ENCODE peak calls at places on chromosomes 4 and X, in four cellular contexts. N is stimulated activated naive CD8-positive, alpha-beta T cell treated with anti-CD3 and anti-CD28 coated beads, Interleukin-15, Interleukin-2, amounts not matched to agents 100 U/mL and 50 U/mL, for 24 hours; B is SW480; P is stimulated activated CD8-positive, alpha-beta memory T cell treated with anti-CD3 and anti-CD28 coated beads, Interleukin-12 subunit alpha, Interleukin-12 subunit beta, amount 100 ng/mL, for 4 hours. H is an unnamed sample.
A peak's percentile ranks its signal among the peaks of the same experiment; 100 is the strongest.

GRCh38 chr4:74016068-74016467 is 17.6 kb upstream of the CXCL5 start:
- DNase-seq in N (no peak), B (no peak), P (no peak), H (no peak)

GRCh38 chr4:13561673-13562072 is 17.4 kb upstream of the NKX3-2 start:
- DNase-seq in N (no peak), B (no peak), P (no peak), H (peak; percentile 6)

GRCh38 chr4:22824091-22824490 is 131.4 kb downstream of the GBA3 start:
- DNase-seq in N (no peak), B (no peak), P (no peak), H (peak; percentile 84)

GRCh38 chr4:142405021-142405991 is 440.8 kb downstream of the INPP4B start:
- DNase-seq in N (peak; percentile 57), B (peak; percentile 66), P (no peak), H (peak; percentile 81)

GRCh38 chr4:41443340-41444079 is 94.4 kb upstream of the LIMCH1 start:
- DNase-seq in N (no peak), B (no peak), P (no peak), H (peak; percentile 67)

GRCh38 chrX:64198046-64198445 is 7.5 kb downstream of the AMER1 start:
- DNase-seq in N (no peak), B (no peak), P (no peak), H (no peak)

GRCh38 chrX:19674041-19674769 is 158.9 kb upstream of the MAP3K15 start:
- DNase-seq in N (no peak), B (peak; percentile 67), P (no peak), H (no peak)

GRCh38 chrX:111071542-111072277 is 24.3 kb upstream of the PAK3 start:
- DNase-seq in N (no peak), B (no peak), P (no peak), H (no peak)

GRCh38 chr4:65502151-65502691 is 168.1 kb downstream of the EPHA5 start:
- DNase-seq in N (no peak), B (no peak), P (no peak), H (no peak)

GRCh38 chrX:41167888-41168287 is 82.6 kb downstream of the USP9X start:
- DNase-seq in N (no peak), B (no peak), P (no peak), H (no peak)

GRCh38 chr4:92210906-92211305 is 92.9 kb upstream of the GRID2 start:
- DNase-seq in N (no peak), B (no peak), P (no peak), H (no peak)

GRCh38 chrX:18574591-18574990 is 97.3 kb downstream of the RS1 start:
- DNase-seq in N (no peak), B (no peak), P (no peak), H (no peak)

GRCh38 chrX:9598344-9598743 is 133.5 kb downstream of the TBL1X start:
- DNase-seq in N (no peak), B (no peak), P (no peak), H (no peak)

GRCh38 chr4:54513231-54513630 is 144.5 kb upstream of the KIT start:
- DNase-seq in N (no peak), B (no peak), P (no peak), H (no peak)

GRCh38 chr4:180456928-180457327 is 1786.3 kb upstream of the TENM3 start:
- DNase-seq in N (no peak), B (no peak), P (no peak), H (peak; percentile 7)

GRCh38 chr4:52588097-52588496 is 71.0 kb downstream of the USP46 start:
- DNase-seq in N (peak; percentile 19), B (peak; percentile 13), P (no peak), H (peak; percentile 17)

GRCh38 chr4:100581337-100581736 is 63.5 kb upstream of the EMCN start:
- DNase-seq in N (no peak), B (no peak), P (no peak), H (peak; percentile 64)

GRCh38 chrX:15679246-15679645 is 14.6 kb upstream of the CLTRN start:
- DNase-seq in N (no peak), B (no peak), P (no peak), H (no peak)

GRCh38 chr4:72357908-72358307 is 211.1 kb downstream of the ADAMTS3 start:
- DNase-seq in N (no peak), B (no peak), P (no peak), H (no peak)

GRCh38 chrX:111040377-111041017 is 55.5 kb upstream of the PAK3 start:
- DNase-seq in N (no peak), B (no peak), P (no peak), H (peak; percentile 70)

GRCh38 chr4:114015444-114015899 is 36.0 kb upstream of the ARSJ start:
- DNase-seq in N (no peak), B (no peak), P (no peak), H (peak; percentile 15)

GRCh38 chr4:125317526-125317880 is 2.7 kb downstream of the FAT4 start:
- DNase-seq in N (peak; percentile 5), B (no peak), P (no peak), H (peak; percentile 77)

GRCh38 chr4:3468154-3468553 is 5.0 kb downstream of the DOK7 start:
- DNase-seq in N (no peak), B (no peak), P (no peak), H (no peak)

GRCh38 chr4:125639182-125639621 is 324.4 kb downstream of the FAT4 start:
- DNase-seq in N (no peak), B (no peak), P (no peak), H (no peak)

GRCh38 chr4:95289028-95289634 is 259.6 kb downstream of the UNC5C start:
- DNase-seq in N (no peak), B (no peak), P (no peak), H (peak; percentile 84)

GRCh38 chr4:112889619-112890294 is 159.7 kb upstream of the ANK2 start:
- DNase-seq in N (no peak), B (no peak), P (no peak), H (no peak)

GRCh38 chr4:22932326-22932725 is 239.6 kb downstream of the GBA3 start:
- DNase-seq in N (no peak), B (no peak), P (no peak), H (no peak)

GRCh38 chrX:112803060-112803459 is 37.6 kb downstream of the AMOT start:
- DNase-seq in N (no peak), B (no peak), P (no peak), H (no peak)

GRCh38 chr4:143384381-143384994 is 47.8 kb downstream of the GAB1 start:
- DNase-seq in N (no peak), B (no peak), P (no peak), H (no peak)

GRCh38 chrX:9493936-9494335 is 29.1 kb downstream of the TBL1X start:
- DNase-seq in N (no peak), B (no peak), P (no peak), H (no peak)

GRCh38 chrX:135421932-135422809 is at the start of gene SMIM10L2A:
- DNase-seq in N (peak; percentile 8), B (peak; percentile 7), P (no peak), H (peak; percentile 74)

GRCh38 chr4:7240341-7240740 is 48.0 kb downstream of the SORCS2 start:
- DNase-seq in N (no peak), B (no peak), P (no peak), H (no peak)

GRCh38 chrX:57528670-57529255 is 63.0 kb upstream of the ZXDB start:
- DNase-seq in N (no peak), B (peak; percentile 34), P (no peak), H (peak; percentile 68)

GRCh38 chr4:164536829-164537228 is 217.1 kb upstream of the SMIM31 start:
- DNase-seq in N (no peak), B (no peak), P (no peak), H (peak; percentile 2)

GRCh38 chrX:109732780-109733657 is at the start of gene ACSL4:
- DNase-seq in N (peak; percentile 88), B (peak; percentile 73), P (peak; percentile 84), H (peak; percentile 92)

GRCh38 chrX:17024896-17025295 is 78.4 kb downstream of the REPS2 start:
- DNase-seq in N (no peak), B (peak; percentile 8), P (no peak), H (no peak)